ENCODE peak calls at places on chromosome 5, in seven cellular contexts. V is dorsolateral prefrontal cortex, E is transverse colon, W is RWPE1, O is A549, T is WTC11, G is left ventricle myocardium inferior. R is an unnamed sample.

GRCh38 chr5:132525299-132525724 is 18.0 kb downstream of the IL5 start:
- DNase-seq in V (no peak), E (no peak), W (no peak), O (no peak), T (no peak), G (no peak), R (no peak)

GRCh38 chr5:73122875-73123810 is 2.8 kb downstream of the TMEM171 start:
- DNase-seq in V (no peak), E (no peak), W (peak; percentile 34), O (no peak), T (peak; percentile 49), G (no peak), R (peak; percentile 70)

GRCh38 chr5:100273846-100274580 is 261.2 kb upstream of the FAM174A start:
- DNase-seq in V (no peak), E (no peak), W (no peak), O (no peak), T (no peak), G (no peak), R (no peak)

GRCh38 chr5:132446621-132447020 is 44.0 kb downstream of the IRF1 start:
- DNase-seq in V (no peak), E (peak; percentile 66), W (no peak), O (no peak), T (no peak), G (peak; percentile 76), R (no peak)

GRCh38 chr5:178542455-178542854 is 47.7 kb downstream of the COL23A1 start:
- DNase-seq in V (no peak), E (no peak), W (no peak), O (no peak), T (no peak), G (no peak), R (no peak)

GRCh38 chr5:132505641-132506040 is 15.1 kb upstream of the IRF1 start:
- DNase-seq in V (no peak), E (no peak), W (no peak), O (no peak), T (no peak), G (no peak), R (no peak)

GRCh38 chr5:37248387-37248969 is 698 bp downstream of the CPLANE1 start:
- DNase-seq in V (no peak), E (no peak), W (no peak), O (no peak), T (no peak), G (no peak), R (peak; percentile 51)

GRCh38 chr5:131615953-131616352 is 19.1 kb downstream of the RAPGEF6 start:
- DNase-seq in V (no peak), E (no peak), W (no peak), O (no peak), T (no peak), G (no peak), R (no peak)

GRCh38 chr5:138032572-138033274 is at the start of gene FAM13B:
- DNase-seq in V (peak; percentile 64), E (peak; percentile 82), W (peak; percentile 93), O (peak; percentile 75), T (peak; percentile 80), G (peak; percentile 80), R (peak; percentile 95)

GRCh38 chr5:45521067-45521466 is 175.1 kb downstream of the HCN1 start:
- DNase-seq in V (no peak), E (peak; percentile 52), W (no peak), O (no peak), T (peak; percentile 72), G (no peak), R (peak; percentile 88)

GRCh38 chr5:40477856-40478546 is 201.7 kb upstream of the PTGER4 start:
- DNase-seq in V (no peak), E (no peak), W (peak; percentile 54), O (no peak), T (no peak), G (no peak), R (no peak)

GRCh38 chr5:144467795-144468194 is 297.1 kb downstream of the KCTD16 start:
- DNase-seq in V (no peak), E (peak; percentile 9), W (peak; percentile 23), O (peak; percentile 9), T (peak; percentile 52), G (no peak), R (peak; percentile 87)

GRCh38 chr5:88707216-88707965 is 175.6 kb downstream of the MEF2C start:
- DNase-seq in V (no peak), E (no peak), W (no peak), O (no peak), T (no peak), G (no peak), R (no peak)

GRCh38 chr5:9820696-9821449 is 190.7 kb upstream of the TAS2R1 start:
- DNase-seq in V (no peak), E (no peak), W (no peak), O (no peak), T (no peak), G (no peak), R (no peak)

GRCh38 chr5:74167206-74167929 is 473.2 kb downstream of the ENC1 start:
- DNase-seq in V (no peak), E (no peak), W (peak; percentile 62), O (peak; percentile 6), T (no peak), G (no peak), R (no peak)

GRCh38 chr5:84086517-84086916 is 298.2 kb downstream of the EDIL3 start:
- DNase-seq in V (no peak), E (no peak), W (no peak), O (no peak), T (no peak), G (no peak), R (no peak)

GRCh38 chr5:149391524-149391923 is 12.4 kb upstream of the IL17B start:
- DNase-seq in V (no peak), E (no peak), W (no peak), O (no peak), T (no peak), G (no peak), R (no peak)

GRCh38 chr5:14397717-14398116 is 183.9 kb upstream of the OTULINL start:
- DNase-seq in V (no peak), E (no peak), W (no peak), O (no peak), T (no peak), G (no peak), R (no peak)

GRCh38 chr5:116137544-116138378 is 52.9 kb downstream of the COMMD10 start:
- DNase-seq in V (no peak), E (no peak), W (peak; percentile 33), O (peak; percentile 15), T (no peak), G (no peak), R (no peak)

GRCh38 chr5:137192293-137192743 is 306.8 kb downstream of the SPOCK1 start:
- DNase-seq in V (no peak), E (no peak), W (peak; percentile 81), O (peak; percentile 69), T (no peak), G (no peak), R (no peak)

GRCh38 chr5:72166070-72166979 is 59.0 kb downstream of the MAP1B start:
- DNase-seq in V (peak; percentile 65), E (no peak), W (peak; percentile 70), O (no peak), T (peak; percentile 33), G (peak; percentile 39), R (peak; percentile 61)

GRCh38 chr5:132836852-132837251 is 6.4 kb upstream of the SHROOM1 start:
- DNase-seq in V (no peak), E (no peak), W (no peak), O (no peak), T (no peak), G (no peak), R (peak; percentile 14)

GRCh38 chr5:95883185-95884020 is 60.9 kb upstream of the GLRX start:
- DNase-seq in V (no peak), E (no peak), W (no peak), O (no peak), T (no peak), G (no peak), R (no peak)

GRCh38 chr5:127746756-127747155 is 43.6 kb downstream of the CCDC192 start:
- DNase-seq in V (no peak), E (no peak), W (peak; percentile 30), O (peak; percentile 33), T (no peak), G (no peak), R (no peak)
- TF ChIP-seq CTCF in V (peak; percentile 49), E (peak; percentile 39), W (peak; percentile 80), O (peak; percentile 67), T (no peak), G (peak; percentile 62), R (peak; percentile 57)

GRCh38 chr5:35656721-35657120 is 39.1 kb downstream of the SPEF2 start:
- DNase-seq in V (peak; percentile 42), E (no peak), W (no peak), O (no peak), T (no peak), G (no peak), R (no peak)

GRCh38 chr5:35647128-35647527 is 29.5 kb downstream of the SPEF2 start:
- DNase-seq in V (no peak), E (no peak), W (no peak), O (no peak), T (no peak), G (no peak), R (no peak)

GRCh38 chr5:35647712-35648111 is 30.0 kb downstream of the SPEF2 start:
- DNase-seq in V (no peak), E (no peak), W (no peak), O (no peak), T (no peak), G (no peak), R (no peak)

GRCh38 chr5:35651002-35651756 is 33.5 kb downstream of the SPEF2 start:
- DNase-seq in V (peak; percentile 14), E (peak; percentile 24), W (peak; percentile 38), O (peak; percentile 5), T (peak; percentile 59), G (no peak), R (peak; percentile 82)
- TF ChIP-seq CTCF in V (peak; percentile 66), E (peak; percentile 41), W (peak; percentile 39), O (peak; percentile 46), T (peak; percentile 17), G (peak; percentile 52), R (peak; percentile 79)

DNA sequence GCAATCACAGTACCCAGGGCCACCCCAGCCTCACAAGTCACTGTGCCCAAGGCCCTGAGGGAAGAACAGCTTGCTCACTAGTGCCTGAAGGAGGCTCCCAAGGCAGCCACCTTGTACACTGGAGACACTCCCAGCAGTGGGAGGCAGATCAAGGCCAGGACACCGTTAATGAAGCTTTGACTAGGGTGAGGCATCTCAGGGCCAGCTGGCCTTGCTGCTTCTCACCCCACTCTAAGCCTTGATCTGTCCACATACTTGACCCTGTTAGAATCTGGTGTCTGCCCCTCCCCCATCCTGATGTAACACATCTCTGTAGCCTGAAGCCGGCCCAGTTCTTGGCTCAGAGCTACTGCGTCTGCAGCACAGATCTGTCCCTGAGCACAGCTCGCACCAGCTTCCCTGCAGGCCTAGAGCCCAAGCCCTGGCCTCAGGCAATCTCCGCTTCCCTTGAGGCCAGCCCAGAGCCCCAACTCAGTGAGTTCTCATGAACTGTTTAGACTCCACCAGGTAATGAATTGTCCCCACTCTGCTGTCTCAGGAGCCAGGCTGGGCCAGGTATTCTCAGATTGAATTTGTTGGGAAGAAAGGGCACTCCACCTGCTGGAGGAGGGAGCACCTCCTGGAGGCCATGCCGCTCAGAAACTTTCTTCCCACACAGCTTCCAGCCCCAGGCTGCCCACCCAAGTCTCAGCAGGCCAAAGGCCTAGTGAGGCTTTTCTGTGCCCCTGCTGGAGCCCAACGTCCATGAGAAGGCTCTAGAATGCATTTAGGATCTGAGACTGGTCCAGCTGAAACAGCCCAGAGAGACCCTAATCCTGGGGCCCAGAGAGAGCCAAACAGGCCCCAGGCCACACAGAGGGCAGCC is 13.4 kb upstream of the JADE2 start:
- DNase-seq in V (peak; percentile 51), E (peak; percentile 73), W (peak; percentile 35), O (no peak), T (peak; percentile 76), G (peak; percentile 72), R (peak; percentile 94)
- TF ChIP-seq CTCF in V (no peak), E (peak; percentile 56), W (no peak), O (peak; percentile 45), T (no peak), G (peak; percentile 54), R (peak; percentile 80)

GRCh38 chr5:102747386-102748166 is 7.5 kb upstream of the PAM start:
- DNase-seq in V (no peak), E (no peak), W (no peak), O (no peak), T (no peak), G (no peak), R (peak; percentile 70)
- TF ChIP-seq CTCF in V (no peak), E (no peak), W (no peak), O (no peak), T (no peak), G (no peak), R (peak; percentile 27)